ENCODE peak calls at places on chromosomes 7 and 10, in eight cellular contexts. G is neural progenitor cell, N is fibroblast of lung, X is SK-N-MC, O is IMR-90, F is astrocyte, P is NT2/D1, E is mammary epithelial cell. V is an unnamed sample.
A peak's percentile ranks its signal among the peaks of the same experiment; 100 is the strongest.

GRCh38 chr7:78134256-78134655 is 335.7 kb downstream of the PHTF2 start:
- DNase-seq in P (peak; percentile 23), X (peak; percentile 32), G (peak; percentile 37), N (peak; percentile 76), O (peak; percentile 88), F (peak; percentile 42), E (peak; percentile 23), V (peak; percentile 41)

GRCh38 chr10:129102906-129103693 is 363.9 kb upstream of the MGMT start:
- DNase-seq in G (no peak), F (no peak), X (no peak), E (no peak), O (peak; percentile 16), P (no peak), N (peak; percentile 56), V (no peak)

GRCh38 chr10:69348824-69349541 is 67.7 kb downstream of the TACR2 start:
- DNase-seq in X (no peak), P (no peak), O (peak; percentile 94), G (no peak), E (peak; percentile 97), N (peak; percentile 97), F (peak; percentile 96), V (no peak)

GRCh38 chr10:98886686-98887085 is 349.0 kb downstream of the HPSE2 start:
- DNase-seq in E (peak; percentile 2), O (peak; percentile 31), X (no peak), F (no peak), P (no peak), N (peak; percentile 57), G (no peak), V (no peak)

GRCh38 chr7:72080865-72081264 is 331.3 kb downstream of the CALN1 start:
- DNase-seq in N (no peak), X (no peak), G (no peak), F (no peak), O (no peak), P (no peak), E (no peak), V (no peak)

GRCh38 chr10:96695366-96695765 is 24.9 kb downstream of the PIK3AP1 start:
- DNase-seq in X (no peak), P (no peak), F (no peak), N (no peak), G (no peak), O (peak; percentile 10), E (no peak), V (no peak)

GRCh38 chr7:51133992-51134391 is 182.6 kb downstream of the COBL start:
- DNase-seq in P (no peak), N (no peak), G (no peak), O (no peak), F (no peak), X (no peak), E (no peak), V (no peak)

GRCh38 chr7:151233111-151233701 is 923 bp downstream of the CHPF2 start:
- DNase-seq in F (peak; percentile 79), O (peak; percentile 89), E (peak; percentile 77), X (no peak), P (no peak), G (no peak), N (peak; percentile 64), V (peak; percentile 69)

GRCh38 chr10:70558871-70559810 is 43.4 kb downstream of the PRF1 start:
- DNase-seq in P (no peak), G (peak; percentile 67), X (no peak), N (peak; percentile 57), F (peak; percentile 45), E (peak; percentile 42), O (peak; percentile 34), V (peak; percentile 91)

GRCh38 chr7:30396379-30396778 is 82.2 kb downstream of the NOD1 start:
- DNase-seq in O (no peak), N (peak; percentile 28), G (no peak), F (no peak), X (no peak), P (no peak), E (no peak), V (no peak)

GRCh38 chr10:78047314-78047891 is 13.7 kb downstream of the RPS24 start:
- DNase-seq in X (peak; percentile 47), P (peak; percentile 78), N (peak; percentile 88), E (peak; percentile 53), O (peak; percentile 87), G (peak; percentile 94), F (peak; percentile 63), V (peak; percentile 79)
- H3K9ac ChIP-seq in X (no peak overlapping the region), P (peak overlapping the region; percentile 47), N (no peak overlapping the region), E (no peak overlapping the region), O (no peak overlapping the region), G (no peak overlapping the region), F (no peak overlapping the region), V (no peak overlapping the region)

DNA sequence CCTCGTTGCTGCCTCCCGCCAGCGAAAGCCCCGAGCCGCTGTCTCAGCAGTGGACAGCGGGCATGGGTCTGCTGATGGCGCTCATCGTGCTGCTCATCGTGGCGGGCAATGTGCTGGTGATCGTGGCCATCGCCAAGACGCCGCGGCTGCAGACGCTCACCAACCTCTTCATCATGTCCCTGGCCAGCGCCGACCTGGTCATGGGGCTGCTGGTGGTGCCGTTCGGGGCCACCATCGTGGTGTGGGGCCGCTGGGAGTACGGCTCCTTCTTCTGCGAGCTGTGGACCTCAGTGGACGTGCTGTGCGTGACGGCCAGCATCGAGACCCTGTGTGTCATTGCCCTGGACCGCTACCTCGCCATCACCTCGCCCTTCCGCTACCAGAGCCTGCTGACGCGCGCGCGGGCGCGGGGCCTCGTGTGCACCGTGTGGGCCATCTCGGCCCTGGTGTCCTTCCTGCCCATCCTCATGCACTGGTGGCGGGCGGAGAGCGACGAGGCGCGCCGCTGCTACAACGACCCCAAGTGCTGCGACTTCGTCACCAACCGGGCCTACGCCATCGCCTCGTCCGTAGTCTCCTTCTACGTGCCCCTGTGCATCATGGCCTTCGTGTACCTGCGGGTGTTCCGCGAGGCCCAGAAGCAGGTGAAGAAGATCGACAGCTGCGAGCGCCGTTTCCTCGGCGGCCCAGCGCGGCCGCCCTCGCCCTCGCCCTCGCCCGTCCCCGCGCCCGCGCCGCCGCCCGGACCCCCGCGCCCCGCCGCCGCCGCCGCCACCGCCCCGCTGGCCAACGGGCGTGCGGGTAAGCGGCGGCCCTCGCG is 795 bp downstream of the ADRB1 start:
- DNase-seq in O (no peak), P (no peak), F (no peak), E (no peak), G (peak; percentile 35), X (no peak), N (no peak), V (no peak)
- H3K9ac ChIP-seq in O (no peak overlapping the region), P (peak overlapping the region; percentile 42), F (no peak overlapping the region), E (no peak overlapping the region), G (no peak overlapping the region), X (peak overlapping the region; percentile 93), N (no peak overlapping the region), V (no peak overlapping the region)

GRCh38 chr10:18238875-18239485 is 98.8 kb downstream of the CACNB2 start:
- DNase-seq in F (peak; percentile 29), P (peak; percentile 18), O (peak; percentile 70), X (no peak), N (peak; percentile 80), E (peak; percentile 20), G (peak; percentile 65), V (peak; percentile 43)

GRCh38 chr10:18235477-18235876 is 95.3 kb downstream of the CACNB2 start:
- DNase-seq in P (no peak), F (no peak), E (no peak), N (no peak), O (no peak), X (no peak), G (no peak), V (no peak)

DNA sequence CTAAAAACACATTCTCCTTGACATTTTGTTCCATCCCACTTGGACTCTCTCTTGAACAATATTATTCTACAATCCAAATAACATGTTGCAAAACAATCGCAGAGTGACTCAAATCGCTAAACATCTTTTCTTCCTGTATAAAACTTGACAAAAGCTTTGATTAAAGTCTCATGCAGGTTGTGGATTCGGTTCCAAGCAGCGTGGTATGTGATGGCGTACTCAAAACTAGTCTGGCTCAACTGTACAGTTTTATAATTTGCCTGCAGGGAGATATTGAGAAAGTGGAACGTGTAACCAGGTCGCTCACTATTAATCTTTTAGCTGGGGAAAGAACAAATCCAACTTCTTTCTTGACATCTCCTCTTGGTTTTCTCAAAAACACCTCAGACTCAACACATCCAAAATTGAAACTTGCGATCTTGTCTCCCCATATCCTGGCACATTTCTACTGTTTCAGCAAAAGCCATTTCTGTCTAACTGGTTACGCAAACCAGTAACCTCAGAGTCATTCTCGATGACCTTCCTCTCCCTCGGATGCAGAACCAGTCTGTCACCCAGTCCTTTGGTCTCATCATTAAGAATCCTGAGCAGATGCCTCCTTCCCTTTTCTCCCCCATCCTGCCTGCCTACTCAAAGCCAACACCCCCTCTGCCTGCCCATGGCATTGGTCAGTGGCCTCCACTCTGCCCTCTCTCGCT is 100.1 kb downstream of the CACNB2 start:
- DNase-seq in E (no peak), X (no peak), G (no peak), F (no peak), O (no peak), N (no peak), P (no peak), V (no peak)
- H3K9ac ChIP-seq in E (no peak overlapping the region), X (no peak overlapping the region), G (no peak overlapping the region), F (no peak overlapping the region), O (no peak overlapping the region), N (no peak overlapping the region), P (no peak overlapping the region), V (no peak overlapping the region)

GRCh38 chr7:45610019-45610418 is 35.9 kb downstream of the ADCY1 start:
- DNase-seq in G (no peak), N (no peak), F (no peak), X (no peak), E (no peak), P (no peak), O (no peak), V (no peak)

GRCh38 chr7:45606050-45606449 is 31.9 kb downstream of the ADCY1 start:
- DNase-seq in O (no peak), F (no peak), G (no peak), X (no peak), P (no peak), N (no peak), E (no peak), V (no peak)

GRCh38 chr7:45609180-45609579 is 35.0 kb downstream of the ADCY1 start:
- DNase-seq in O (no peak), F (no peak), E (no peak), G (no peak), P (no peak), N (no peak), X (no peak), V (no peak)

DNA sequence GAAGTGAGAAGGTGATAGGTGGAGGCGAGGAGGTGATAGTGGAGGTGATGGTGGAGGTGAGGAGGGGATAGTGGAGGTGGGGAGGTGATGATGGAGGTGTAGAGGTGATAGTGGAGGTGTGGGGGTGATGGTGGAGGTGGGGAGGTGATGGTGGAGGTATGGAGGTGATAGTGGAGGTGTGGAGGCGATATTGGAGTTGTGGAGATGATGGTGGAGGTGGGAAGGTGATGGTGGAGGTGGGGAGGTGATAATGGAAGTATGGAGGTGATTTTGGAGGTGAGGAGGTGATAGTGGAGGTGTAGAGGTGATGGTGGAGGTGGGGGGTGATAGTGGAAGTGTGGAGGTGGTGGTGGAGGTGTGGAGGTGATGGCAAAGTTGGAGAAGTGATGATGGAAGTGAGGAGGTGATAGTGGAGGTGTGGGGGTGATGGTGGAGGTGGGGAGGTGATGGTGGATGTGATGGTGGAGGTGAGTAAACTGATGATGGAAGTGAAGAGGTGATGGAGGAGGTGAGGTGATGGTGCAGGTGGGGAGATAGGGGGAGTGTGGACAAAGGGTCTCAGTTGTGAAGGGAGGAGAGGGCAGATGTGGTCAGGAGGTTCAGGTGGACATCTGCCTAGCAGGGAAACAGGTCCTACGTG is 36.6 kb downstream of the ADCY1 start:
- DNase-seq in X (no peak), E (no peak), O (no peak), N (no peak), P (no peak), G (no peak), F (no peak), V (no peak)
- H3K9ac ChIP-seq in X (no peak overlapping the region), E (no peak overlapping the region), O (no peak overlapping the region), N (no peak overlapping the region), P (no peak overlapping the region), G (no peak overlapping the region), F (no peak overlapping the region), V (no peak overlapping the region)

V was measured in K562.